ENCODE peak calls at places on chromosomes 7 and 10, in four cellular contexts. L is OCI-LY7, T is GM23248, U is hepatocyte. R is an unnamed sample.
A peak's percentile ranks its signal among the peaks of the same experiment; 100 is the strongest.

GRCh38 chr10:29923416-29923970 is 135.9 kb downstream of the JCAD start:
- DNase-seq in L (no peak), T (no peak), U (no peak), R (no peak)

GRCh38 chr10:24008164-24009066 is 200.5 kb upstream of the KIAA1217 start:
- DNase-seq in L (no peak), T (peak; percentile 52), U (peak; percentile 67), R (peak; percentile 38)

GRCh38 chr7:130821864-130822263 is 87.9 kb upstream of the KLF14 start:
- DNase-seq in L (no peak), T (peak; percentile 27), U (no peak), R (no peak)

GRCh38 chr10:129741280-129741977 is 222.6 kb downstream of the EBF3 start:
- DNase-seq in L (no peak), T (no peak), U (peak; percentile 2), R (no peak)

GRCh38 chr7:29843106-29843505 is 36.8 kb downstream of the WIPF3 start:
- DNase-seq in L (no peak), T (no peak), U (no peak), R (peak; percentile 89)

GRCh38 chr7:91892099-91892788 is 11.7 kb upstream of the MTERF1 start:
- DNase-seq in L (no peak), T (no peak), U (no peak), R (peak; percentile 48)

GRCh38 chr10:86958831-86959736 is 685 bp downstream of the SNCG start:
- DNase-seq in L (no peak), T (peak; percentile 49), U (peak; percentile 63), R (no peak)

GRCh38 chr7:34991938-34992840 is 45.1 kb downstream of the DPY19L1 start:
- DNase-seq in L (no peak), T (peak; percentile 69), U (no peak), R (no peak)

GRCh38 chr10:122459586-122460273 is 1.6 kb upstream of the HTRA1 start:
- DNase-seq in L (no peak), T (peak; percentile 35), U (no peak), R (no peak)

GRCh38 chr10:20962165-20962564 is 65.1 kb upstream of the NEBL start:
- DNase-seq in L (no peak), T (no peak), U (no peak), R (no peak)

GRCh38 chr7:22216309-22216708 is 140.6 kb downstream of the RAPGEF5 start:
- DNase-seq in L (no peak), T (no peak), U (no peak), R (no peak)

GRCh38 chr10:14773551-14774213 is 1.0 kb downstream of the FAM107B start:
- DNase-seq in L (no peak), T (peak; percentile 15), U (no peak), R (no peak)

GRCh38 chr10:71426058-71426605 is 29.4 kb downstream of the CDH23 start:
- DNase-seq in L (no peak), T (no peak), U (no peak), R (no peak)

GRCh38 chr7:130491841-130492518 is at the start of gene MEST:
- DNase-seq in L (no peak), T (peak; percentile 53), U (peak; percentile 57), R (peak; percentile 80)

GRCh38 chr10:98150544-98150943 is 16.1 kb downstream of the R3HCC1L start:
- DNase-seq in L (no peak), T (no peak), U (no peak), R (no peak)

GRCh38 chr10:34183397-34183796 is 631.7 kb downstream of the PARD3 start:
- DNase-seq in L (no peak), T (no peak), U (no peak), R (no peak)

GRCh38 chr10:58851606-58852005 is 324.8 kb upstream of the PHYHIPL start:
- DNase-seq in L (no peak), T (peak; percentile 24), U (no peak), R (no peak)

GRCh38 chr7:83040454-83040853 is 122.2 kb downstream of the PCLO start:
- DNase-seq in L (no peak), T (no peak), U (no peak), R (no peak)

DNA sequence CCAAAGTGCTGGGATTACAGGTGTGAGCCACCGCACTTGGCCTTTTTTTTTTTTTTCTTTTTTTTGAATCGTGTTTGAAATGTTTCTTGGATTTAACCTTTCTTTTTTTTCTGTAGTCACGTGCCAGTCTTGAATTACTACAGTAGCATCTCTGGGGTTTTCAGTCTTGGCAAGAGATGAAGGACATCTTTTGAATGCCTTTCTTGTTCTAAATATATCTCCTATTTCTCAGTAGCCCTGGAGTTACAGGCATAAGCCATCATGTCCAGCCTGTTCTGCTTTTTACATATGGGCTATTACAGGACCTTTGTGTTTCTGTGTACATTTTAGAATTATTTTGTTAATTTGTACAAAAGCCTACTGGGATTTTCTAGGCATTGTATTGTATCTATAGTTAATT is 74.1 kb downstream of the TAX1BP1 start:
- DNase-seq in L (no peak), T (no peak), U (no peak), R (no peak)
- TF ChIP-seq EZH2phosphoT487 in L (no peak), T (no peak), U (no peak), R (no peak)

GRCh38 chr10:101817542-101818118 is 614 bp downstream of the OGA start:
- DNase-seq in L (peak; percentile 61), T (peak; percentile 97), U (peak; percentile 90), R (peak; percentile 74)

GRCh38 chr10:101818119-101818957 is at the start of gene OGA:
- DNase-seq in L (peak; percentile 100), T (peak; percentile 99), U (peak; percentile 100), R (peak; percentile 100)

GRCh38 chr10:101814466-101815041 is 3.7 kb downstream of the OGA start:
- DNase-seq in L (peak; percentile 18), T (peak; percentile 58), U (no peak), R (peak; percentile 24)

GRCh38 chr10:101816913-101817541 is 1.2 kb downstream of the OGA start:
- DNase-seq in L (no peak), T (peak; percentile 64), U (no peak), R (no peak)

GRCh38 chr10:101816375-101816773 is 1.9 kb downstream of the OGA start:
- DNase-seq in L (no peak), T (peak; percentile 42), U (no peak), R (no peak)
- TF ChIP-seq EZH2phosphoT487 in L (no peak), T (no peak), U (no peak), R (no peak)

GRCh38 chr10:104123397-104123796 is 1.4 kb downstream of the SFR1 start:
- DNase-seq in L (peak; percentile 46), T (peak; percentile 47), U (no peak), R (no peak)
- TF ChIP-seq EZH2phosphoT487 in L (no peak), T (no peak), U (no peak), R (no peak)

DNA sequence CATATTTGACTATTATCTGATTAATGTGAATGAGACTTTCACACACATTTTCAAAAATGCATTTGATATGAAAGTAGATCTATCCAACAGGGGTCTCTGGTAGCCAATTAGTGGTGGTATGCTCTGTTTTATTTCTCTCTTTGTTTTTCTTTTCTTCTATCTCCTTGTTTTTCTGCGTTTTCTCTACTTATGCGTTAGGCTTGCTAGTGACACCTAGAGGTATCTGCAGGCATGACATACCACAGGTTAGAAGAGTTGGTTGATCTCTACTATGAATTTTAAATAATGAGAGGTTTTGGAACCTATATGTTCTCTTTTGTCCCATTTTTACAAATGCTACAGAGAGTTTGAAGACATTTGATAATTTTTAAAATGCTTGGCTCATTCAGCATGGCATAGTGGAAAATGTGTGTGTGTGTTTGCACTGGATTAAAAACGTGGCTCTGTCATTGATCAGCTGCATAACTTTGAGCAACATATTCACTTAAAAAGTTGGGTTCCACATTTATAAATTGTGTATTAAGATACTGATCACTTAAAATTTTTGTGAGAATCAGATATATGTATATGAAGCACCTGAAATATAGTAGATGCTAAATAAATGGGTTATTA is 28.1 kb upstream of the PLXDC2 start:
- DNase-seq in L (peak; percentile 30), T (peak; percentile 69), U (peak; percentile 70), R (peak; percentile 66)
- TF ChIP-seq EZH2phosphoT487 in L (no peak), T (no peak), U (no peak), R (no peak)

GRCh38 chr7:142352543-142352942 is 94.7 kb upstream of the PRSS58 start:
- DNase-seq in L (no peak), T (no peak), U (no peak), R (no peak)
- TF ChIP-seq EZH2phosphoT487 in L (no peak), T (no peak), U (no peak), R (no peak)

DNA sequence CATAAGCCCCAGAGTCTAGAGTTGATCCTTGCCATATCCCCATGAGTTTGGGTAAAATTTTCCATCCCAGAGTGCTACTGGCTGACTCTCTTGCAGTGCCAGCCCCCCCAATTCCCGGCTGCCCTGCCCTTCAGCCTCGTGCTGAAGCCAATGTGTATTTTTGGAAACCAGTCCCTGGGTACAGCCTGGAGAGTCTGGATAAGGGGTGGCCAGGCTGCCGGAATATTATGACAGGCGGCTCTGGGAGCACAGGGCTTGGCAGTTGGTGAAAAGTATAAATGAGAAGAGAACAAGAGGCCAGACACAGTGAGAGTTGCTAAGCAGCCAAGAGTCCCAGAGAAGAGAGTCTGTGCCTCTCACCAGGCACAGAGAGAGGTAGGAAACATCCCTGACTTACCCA is 53.6 kb downstream of the TMEM130 start:
- DNase-seq in L (no peak), T (no peak), U (no peak), R (no peak)
- TF ChIP-seq EZH2phosphoT487 in L (no peak), T (no peak), U (no peak), R (no peak)

R was measured in neural progenitor cell.